ENCODE peak calls at places on chromosomes 12 and 14, in eight cellular contexts. One of them, this sample, is unnamed.

GRCh38 chr12:24823808-24824515 is 124.9 kb downstream of the BCAT1 start:
- DNase-seq in ELR: no peak
- DNase-seq in ELF-1: no peak
- DNase-seq in NCI-H2081: no peak
- DNase-seq in iPS-NIHi11: no peak
- DNase-seq in thoracic aorta: no peak
- DNase-seq in activated T-cell treated with anti-CD3 and anti-CD28 coated beads for 24 hours: no peak
- DNase-seq in cardiac septum: no peak
- DNase-seq in this sample: no peak

GRCh38 chr12:5590316-5590715 is 158.4 kb downstream of the NTF3 start:
- DNase-seq in activated T-cell treated with anti-CD3 and anti-CD28 coated beads for 24 hours: no peak
- DNase-seq in iPS-NIHi11: no peak
- DNase-seq in ELF-1: peak
- DNase-seq in ELR: no peak
- DNase-seq in thoracic aorta: no peak
- DNase-seq in NCI-H2081: no peak
- DNase-seq in cardiac septum: no peak
- DNase-seq in this sample: no peak

GRCh38 chr12:85794551-85794950 is 41.7 kb downstream of the RASSF9 start:
- DNase-seq in cardiac septum: no peak
- DNase-seq in ELR: peak
- DNase-seq in ELF-1: no peak
- DNase-seq in activated T-cell treated with anti-CD3 and anti-CD28 coated beads for 24 hours: no peak
- DNase-seq in thoracic aorta: no peak
- DNase-seq in NCI-H2081: no peak
- DNase-seq in iPS-NIHi11: no peak
- DNase-seq in this sample: no peak

GRCh38 chr12:95739561-95740313 is 50.8 kb downstream of the NTN4 start:
- DNase-seq in NCI-H2081: no peak
- DNase-seq in ELR: no peak
- DNase-seq in thoracic aorta: no peak
- DNase-seq in cardiac septum: no peak
- DNase-seq in activated T-cell treated with anti-CD3 and anti-CD28 coated beads for 24 hours: no peak
- DNase-seq in iPS-NIHi11: no peak
- DNase-seq in ELF-1: no peak
- DNase-seq in this sample: no peak

GRCh38 chr12:85468356-85469157 is 188.5 kb downstream of the ALX1 start:
- DNase-seq in iPS-NIHi11: peak
- DNase-seq in ELR: peak
- DNase-seq in NCI-H2081: peak
- DNase-seq in thoracic aorta: no peak
- DNase-seq in activated T-cell treated with anti-CD3 and anti-CD28 coated beads for 24 hours: peak
- DNase-seq in ELF-1: peak
- DNase-seq in cardiac septum: no peak
- DNase-seq in this sample: peak

GRCh38 chr14:86510503-86510902 is 980.6 kb downstream of the FLRT2 start:
- DNase-seq in cardiac septum: no peak
- DNase-seq in NCI-H2081: no peak
- DNase-seq in ELR: no peak
- DNase-seq in iPS-NIHi11: no peak
- DNase-seq in activated T-cell treated with anti-CD3 and anti-CD28 coated beads for 24 hours: no peak
- DNase-seq in ELF-1: no peak
- DNase-seq in thoracic aorta: no peak
- DNase-seq in this sample: no peak

GRCh38 chr12:105983622-105984325 is 155.0 kb downstream of the NUAK1 start:
- DNase-seq in activated T-cell treated with anti-CD3 and anti-CD28 coated beads for 24 hours: no peak
- DNase-seq in ELR: peak
- DNase-seq in cardiac septum: no peak
- DNase-seq in ELF-1: no peak
- DNase-seq in thoracic aorta: no peak
- DNase-seq in NCI-H2081: no peak
- DNase-seq in iPS-NIHi11: no peak
- DNase-seq in this sample: no peak

GRCh38 chr12:65464930-65465329 is 186.4 kb downstream of the MSRB3 start:
- DNase-seq in ELR: peak
- DNase-seq in cardiac septum: no peak
- DNase-seq in iPS-NIHi11: no peak
- DNase-seq in thoracic aorta: peak
- DNase-seq in activated T-cell treated with anti-CD3 and anti-CD28 coated beads for 24 hours: no peak
- DNase-seq in NCI-H2081: no peak
- DNase-seq in ELF-1: no peak
- DNase-seq in this sample: no peak

GRCh38 chr12:44618960-44619359 is 257.2 kb downstream of the NELL2 start:
- DNase-seq in cardiac septum: no peak
- DNase-seq in ELF-1: peak
- DNase-seq in NCI-H2081: no peak
- DNase-seq in thoracic aorta: no peak
- DNase-seq in activated T-cell treated with anti-CD3 and anti-CD28 coated beads for 24 hours: no peak
- DNase-seq in ELR: no peak
- DNase-seq in iPS-NIHi11: no peak
- DNase-seq in this sample: peak

GRCh38 chr14:37223947-37224474 is 26.3 kb downstream of the MIPOL1 start:
- DNase-seq in iPS-NIHi11: no peak
- DNase-seq in ELR: peak
- DNase-seq in activated T-cell treated with anti-CD3 and anti-CD28 coated beads for 24 hours: no peak
- DNase-seq in ELF-1: no peak
- DNase-seq in NCI-H2081: no peak
- DNase-seq in thoracic aorta: no peak
- DNase-seq in cardiac septum: no peak
- DNase-seq in this sample: no peak

GRCh38 chr12:67647547-67648305 is 819 bp upstream of the DYRK2 start:
- DNase-seq in thoracic aorta: peak
- DNase-seq in iPS-NIHi11: peak
- DNase-seq in NCI-H2081: peak
- DNase-seq in activated T-cell treated with anti-CD3 and anti-CD28 coated beads for 24 hours: peak
- DNase-seq in ELF-1: peak
- DNase-seq in cardiac septum: peak
- DNase-seq in ELR: peak
- DNase-seq in this sample: peak

This sample was measured in NCI-H1105.